ENCODE peak calls at places on chromosomes 6 and 20, in seven cellular contexts. U is ovary, P is H1, Y is body of pancreas, N is endothelial cell of umbilical vein, E is right lobe of liver, D is breast epithelium. C is an unnamed sample. For H3K4me1, the result is how much of the 10 kb centered on the place peaks cover.

GRCh38 chr6:157759028-157759427 is 64.0 kb upstream of the SNX9 start:
- DNase-seq in U (no peak), P (no peak), Y (no peak), N (no peak), E (no peak), D (no peak), C (no peak)

GRCh38 chr20:18174906-18175683 is 37.4 kb downstream of the KAT14 start:
- DNase-seq in U (no peak), P (no peak), Y (no peak), N (no peak), E (no peak), D (no peak), C (no peak)

GRCh38 chr6:37373822-37374514 is 20.2 kb downstream of the RNF8 start:
- DNase-seq in U (no peak), P (no peak), Y (no peak), N (peak), E (no peak), D (no peak), C (no peak)

GRCh38 chr6:146441907-146442306 is 101.7 kb upstream of the RAB32 start:
- DNase-seq in U (no peak), P (no peak), Y (no peak), N (no peak), E (no peak), D (no peak), C (no peak)

GRCh38 chr6:52929321-52930164 is 20.0 kb upstream of the GSTA3 start:
- DNase-seq in U (no peak), P (no peak), Y (peak), N (peak), E (peak), D (no peak), C (no peak)

GRCh38 chr20:33650753-33651561 is 11.2 kb upstream of the C20orf144 start:
- DNase-seq in U (no peak), P (no peak), Y (no peak), N (no peak), E (no peak), D (peak), C (no peak)

GRCh38 chr20:57680934-57681914 is 28.6 kb downstream of the PMEPA1 start:
- DNase-seq in U (no peak), P (no peak), Y (no peak), N (no peak), E (no peak), D (no peak), C (no peak)

GRCh38 chr6:138594749-138595148 is 95.5 kb upstream of the NHSL1 start:
- DNase-seq in U (no peak), P (no peak), Y (no peak), N (no peak), E (no peak), D (no peak), C (no peak)

GRCh38 chr6:135048915-135049314 is 5.7 kb downstream of the HBS1L start:
- DNase-seq in U (no peak), P (no peak), Y (no peak), N (no peak), E (no peak), D (no peak), C (no peak)

GRCh38 chr6:152206072-152206818 is 398.8 kb downstream of the ESR1 start:
- DNase-seq in U (no peak), P (peak), Y (peak), N (peak), E (peak), D (no peak), C (no peak)

GRCh38 chr20:48638546-48638945 is 189.3 kb downstream of the PREX1 start:
- DNase-seq in U (no peak), P (no peak), Y (no peak), N (peak), E (no peak), D (no peak), C (no peak)

GRCh38 chr6:68559052-68559451 is 76.0 kb upstream of the ADGRB3 start:
- DNase-seq in U (no peak), P (no peak), Y (no peak), N (no peak), E (no peak), D (no peak), C (no peak)

GRCh38 chr20:57708694-57709673 is 831 bp downstream of the PMEPA1 start:
- DNase-seq in U (peak), P (no peak), Y (peak), N (peak), E (no peak), D (no peak), C (no peak)

GRCh38 chr20:47464380-47465101 is 37.1 kb upstream of the NCOA3 start:
- DNase-seq in U (peak), P (no peak), Y (peak), N (peak), E (peak), D (peak), C (no peak)

GRCh38 chr6:73537677-73538076 is 16.8 kb upstream of the EEF1A1 start:
- DNase-seq in U (no peak), P (no peak), Y (no peak), N (no peak), E (no peak), D (no peak), C (no peak)

GRCh38 chr6:36346486-36346885 is 9.8 kb upstream of the BNIP5 start:
- DNase-seq in U (no peak), P (no peak), Y (no peak), N (no peak), E (peak), D (no peak), C (no peak)

GRCh38 chr20:62769346-62770071 is 26.8 kb upstream of the MRGBP start:
- DNase-seq in U (no peak), P (no peak), Y (no peak), N (no peak), E (peak), D (no peak), C (no peak)

GRCh38 chr6:55210952-55211351 is 36.6 kb downstream of the HCRTR2 start:
- DNase-seq in U (no peak), P (no peak), Y (no peak), N (no peak), E (no peak), D (no peak), C (no peak)

GRCh38 chr20:2673453-2673852 is 9.4 kb upstream of the IDH3B start:
- DNase-seq in U (no peak), P (no peak), Y (no peak), N (no peak), E (no peak), D (no peak), C (no peak)
- H3K27ac ChIP-seq in U (no peak), P (no peak), Y (no peak), N (no peak), E (no peak), D (no peak), C (no peak)

DNA sequence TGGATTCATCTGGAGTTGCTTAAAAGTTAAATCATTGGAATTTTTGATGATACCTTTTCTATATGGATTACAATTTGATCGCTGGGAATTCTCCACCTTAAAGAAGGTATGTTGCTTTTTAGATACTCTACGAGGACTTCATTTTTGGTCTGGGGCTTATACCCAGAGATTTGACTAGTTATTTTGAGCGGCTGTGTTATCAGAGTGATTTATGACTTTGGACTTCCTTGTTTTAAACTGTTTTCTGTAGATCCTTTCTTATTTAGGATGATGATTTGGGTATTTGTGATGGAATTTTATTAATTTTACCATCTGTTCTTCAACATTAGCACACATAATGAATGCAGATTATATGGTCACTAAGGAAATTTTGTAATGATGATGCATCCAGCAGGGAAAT is 75.2 kb downstream of the SOX4 start:
- DNase-seq in U (no peak), P (no peak), Y (no peak), N (peak), E (no peak), D (no peak), C (no peak)
- H3K4me1 ChIP-seq in U (under half), P (under half), Y (under half), N (under half), E (under half), D (under half), C (under half)

DNA sequence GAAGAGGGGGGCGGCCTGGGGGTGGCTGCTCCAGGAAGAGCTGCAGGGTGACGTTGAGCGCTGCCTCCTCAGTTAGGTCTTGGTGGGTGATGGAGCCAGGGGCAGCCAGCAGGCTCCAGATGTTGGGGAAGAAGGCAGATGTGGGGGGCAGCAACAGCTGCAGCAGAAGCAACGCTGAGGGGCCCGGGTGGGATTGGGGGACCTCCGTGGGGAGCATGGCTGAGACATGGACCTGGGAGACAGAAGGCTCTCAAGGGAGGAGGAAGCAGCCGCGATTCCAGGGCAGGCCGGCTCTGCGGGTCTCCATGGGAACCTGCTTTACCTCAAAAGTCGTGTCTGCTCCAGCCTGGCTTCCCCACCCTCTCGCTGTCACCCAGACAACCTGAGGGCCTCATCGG is 566 bp downstream of the VWA7 start:
- DNase-seq in U (no peak), P (no peak), Y (no peak), N (no peak), E (no peak), D (no peak), C (no peak)
- TF ChIP-seq POLR2A in U (no peak), P (peak), Y (no peak), N (no peak), E (no peak), D (no peak), C (no peak)

GRCh38 chr6:32439139-32439538 is 548 bp upstream of the HLA-DRA start:
- DNase-seq in U (no peak), P (no peak), Y (no peak), N (no peak), E (no peak), D (no peak), C (no peak)

GRCh38 chr6:32442243-32442667 is 2.6 kb downstream of the HLA-DRA start:
- DNase-seq in U (no peak), P (no peak), Y (no peak), N (no peak), E (no peak), D (no peak), C (no peak)

GRCh38 chr6:32436995-32437836 is 2.5 kb upstream of the HLA-DRA start:
- DNase-seq in U (no peak), P (no peak), Y (no peak), N (peak), E (no peak), D (no peak), C (no peak)

GRCh38 chr6:32442977-32443552 is 3.4 kb downstream of the HLA-DRA start:
- DNase-seq in U (no peak), P (no peak), Y (no peak), N (no peak), E (no peak), D (no peak), C (no peak)

DNA sequence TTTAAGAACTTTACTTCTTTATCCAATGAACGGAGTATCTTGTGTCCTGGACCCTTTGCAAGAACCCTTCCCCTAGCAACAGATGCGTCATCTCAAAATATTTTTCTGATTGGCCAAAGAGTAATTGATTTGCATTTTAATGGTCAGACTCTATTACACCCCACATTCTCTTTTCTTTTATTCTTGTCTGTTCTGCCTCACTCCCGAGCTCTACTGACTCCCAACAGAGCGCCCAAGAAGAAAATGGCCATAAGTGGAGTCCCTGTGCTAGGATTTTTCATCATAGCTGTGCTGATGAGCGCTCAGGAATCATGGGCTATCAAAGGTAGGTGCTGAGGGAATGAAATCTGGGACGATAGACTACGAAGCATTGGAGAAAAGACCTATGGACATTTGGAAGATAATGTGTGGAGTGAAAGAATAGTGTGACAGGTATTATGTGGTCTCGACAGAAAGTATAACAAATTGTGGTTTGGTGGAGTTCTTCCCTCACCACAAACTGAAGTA is at the start of gene HLA-DRA:
- DNase-seq in U (no peak), P (no peak), Y (no peak), N (peak), E (no peak), D (no peak), C (no peak)
- H3K27ac ChIP-seq in U (no peak), P (no peak), Y (no peak), N (no peak), E (peak), D (peak), C (peak)

GRCh38 chr6:46937623-46938022 is 15.9 kb upstream of the ADGRF5 start:
- DNase-seq in U (no peak), P (no peak), Y (no peak), N (no peak), E (no peak), D (no peak), C (no peak)
- H3K4me1 ChIP-seq in U (under half), P (under half), Y (under half), N (under half), E (under half), D (under half), C (under half)

GRCh38 chr6:32168350-32168749 is 4.0 kb downstream of the EGFL8 start:
- DNase-seq in U (no peak), P (no peak), Y (no peak), N (no peak), E (no peak), D (no peak), C (no peak)
- TF ChIP-seq POLR2A in U (no peak), P (no peak), Y (no peak), N (no peak), E (no peak), D (no peak), C (no peak)

GRCh38 chr20:35021063-35021462 is 65.4 kb downstream of the MYH7B start:
- DNase-seq in U (no peak), P (no peak), Y (peak), N (peak), E (no peak), D (no peak), C (no peak)

GRCh38 chr20:35021831-35022230 is 66.2 kb downstream of the MYH7B start:
- DNase-seq in U (no peak), P (no peak), Y (no peak), N (no peak), E (no peak), D (no peak), C (no peak)

GRCh38 chr20:35025116-35025515 is 67.5 kb downstream of the TRPC4AP start:
- DNase-seq in U (no peak), P (no peak), Y (no peak), N (no peak), E (no peak), D (no peak), C (no peak)

GRCh38 chr20:35020108-35021031 is 64.7 kb downstream of the MYH7B start:
- DNase-seq in U (no peak), P (no peak), Y (peak), N (no peak), E (no peak), D (no peak), C (no peak)

DNA sequence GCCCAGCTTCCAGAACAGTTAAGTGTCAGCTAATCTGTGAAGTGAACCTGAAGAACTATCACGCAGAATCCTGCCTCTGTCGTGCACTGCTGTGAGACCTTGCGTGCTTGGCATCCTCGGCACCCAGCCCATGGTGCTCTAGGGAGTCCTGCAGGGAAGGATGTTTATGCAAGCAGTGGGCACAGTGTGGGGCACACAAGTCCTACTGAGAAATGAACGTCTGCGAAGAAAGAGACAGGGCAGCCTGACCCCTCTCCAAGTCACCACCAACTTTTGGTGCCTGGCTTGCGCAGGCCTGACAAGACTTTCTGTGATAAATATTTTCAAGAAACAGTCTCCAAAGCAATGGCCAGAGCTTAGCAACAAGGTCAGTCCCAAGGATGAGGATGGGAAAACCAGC is 68.0 kb downstream of the MYH7B start:
- DNase-seq in U (no peak), P (no peak), Y (no peak), N (no peak), E (no peak), D (no peak), C (no peak)
- H3K27ac ChIP-seq in U (no peak), P (no peak), Y (no peak), N (no peak), E (no peak), D (no peak), C (no peak)